ENCODE peak calls at places on chromosomes 11 and 22, in ten cellular contexts. One of them, this sample, is unnamed.

GRCh38 chr22:27107824-27108223 is 450.4 kb downstream of the MIAT start:
- DNase-seq in BJ: peak; percentile 75
- DNase-seq in ovary: peak; percentile 73
- DNase-seq in astrocyte of the spinal cord: peak; percentile 91
- DNase-seq in GM06990: no peak
- DNase-seq in Caco-2: peak; percentile 46
- DNase-seq in HCT116: peak; percentile 70
- DNase-seq in A549: peak; percentile 70
- DNase-seq in sigmoid colon: peak; percentile 88
- DNase-seq in body of pancreas: peak; percentile 83
- DNase-seq in this sample: peak; percentile 97

GRCh38 chr11:134741453-134742227 is 329.6 kb upstream of the B3GAT1 start:
- DNase-seq in BJ: no peak
- DNase-seq in ovary: no peak
- DNase-seq in astrocyte of the spinal cord: peak; percentile 22
- DNase-seq in GM06990: no peak
- DNase-seq in Caco-2: peak; percentile 83
- DNase-seq in HCT116: no peak
- DNase-seq in A549: no peak
- DNase-seq in sigmoid colon: no peak
- DNase-seq in body of pancreas: no peak
- DNase-seq in this sample: no peak

GRCh38 chr11:134240592-134240991 is 12.6 kb downstream of the THYN1 start:
- DNase-seq in BJ: no peak
- DNase-seq in ovary: no peak
- DNase-seq in astrocyte of the spinal cord: no peak
- DNase-seq in GM06990: no peak
- DNase-seq in Caco-2: peak; percentile 17
- DNase-seq in HCT116: no peak
- DNase-seq in A549: no peak
- DNase-seq in sigmoid colon: no peak
- DNase-seq in body of pancreas: no peak
- DNase-seq in this sample: no peak

GRCh38 chr11:46356911-46357482 is 9.7 kb downstream of the DGKZ start:
- DNase-seq in BJ: no peak
- DNase-seq in ovary: no peak
- DNase-seq in astrocyte of the spinal cord: peak; percentile 58
- DNase-seq in GM06990: no peak
- DNase-seq in Caco-2: no peak
- DNase-seq in HCT116: no peak
- DNase-seq in A549: no peak
- DNase-seq in sigmoid colon: no peak
- DNase-seq in body of pancreas: no peak
- DNase-seq in this sample: peak; percentile 90

GRCh38 chr22:37172266-37173245 is 15.5 kb downstream of the C1QTNF6 start:
- DNase-seq in BJ: no peak
- DNase-seq in ovary: no peak
- DNase-seq in astrocyte of the spinal cord: no peak
- DNase-seq in GM06990: no peak
- DNase-seq in Caco-2: peak; percentile 17
- DNase-seq in HCT116: no peak
- DNase-seq in A549: no peak
- DNase-seq in sigmoid colon: peak; percentile 50
- DNase-seq in body of pancreas: peak; percentile 8
- DNase-seq in this sample: no peak

GRCh38 chr11:131998020-131998419 is 627.6 kb downstream of the NTM start:
- DNase-seq in BJ: peak; percentile 55
- DNase-seq in ovary: no peak
- DNase-seq in astrocyte of the spinal cord: no peak
- DNase-seq in GM06990: no peak
- DNase-seq in Caco-2: no peak
- DNase-seq in HCT116: no peak
- DNase-seq in A549: no peak
- DNase-seq in sigmoid colon: peak; percentile 68
- DNase-seq in body of pancreas: no peak
- DNase-seq in this sample: no peak

GRCh38 chr11:44286268-44286880 is 23.6 kb downstream of the ALX4 start:
- DNase-seq in BJ: no peak
- DNase-seq in ovary: no peak
- DNase-seq in astrocyte of the spinal cord: no peak
- DNase-seq in GM06990: no peak
- DNase-seq in Caco-2: peak; percentile 56
- DNase-seq in HCT116: peak; percentile 43
- DNase-seq in A549: peak; percentile 89
- DNase-seq in sigmoid colon: no peak
- DNase-seq in body of pancreas: peak; percentile 50
- DNase-seq in this sample: peak; percentile 66

GRCh38 chr22:27482414-27482813 is 319.1 kb downstream of the MN1 start:
- DNase-seq in BJ: no peak
- DNase-seq in ovary: no peak
- DNase-seq in astrocyte of the spinal cord: no peak
- DNase-seq in GM06990: no peak
- DNase-seq in Caco-2: no peak
- DNase-seq in HCT116: no peak
- DNase-seq in A549: no peak
- DNase-seq in sigmoid colon: no peak
- DNase-seq in body of pancreas: no peak
- DNase-seq in this sample: no peak

DNA sequence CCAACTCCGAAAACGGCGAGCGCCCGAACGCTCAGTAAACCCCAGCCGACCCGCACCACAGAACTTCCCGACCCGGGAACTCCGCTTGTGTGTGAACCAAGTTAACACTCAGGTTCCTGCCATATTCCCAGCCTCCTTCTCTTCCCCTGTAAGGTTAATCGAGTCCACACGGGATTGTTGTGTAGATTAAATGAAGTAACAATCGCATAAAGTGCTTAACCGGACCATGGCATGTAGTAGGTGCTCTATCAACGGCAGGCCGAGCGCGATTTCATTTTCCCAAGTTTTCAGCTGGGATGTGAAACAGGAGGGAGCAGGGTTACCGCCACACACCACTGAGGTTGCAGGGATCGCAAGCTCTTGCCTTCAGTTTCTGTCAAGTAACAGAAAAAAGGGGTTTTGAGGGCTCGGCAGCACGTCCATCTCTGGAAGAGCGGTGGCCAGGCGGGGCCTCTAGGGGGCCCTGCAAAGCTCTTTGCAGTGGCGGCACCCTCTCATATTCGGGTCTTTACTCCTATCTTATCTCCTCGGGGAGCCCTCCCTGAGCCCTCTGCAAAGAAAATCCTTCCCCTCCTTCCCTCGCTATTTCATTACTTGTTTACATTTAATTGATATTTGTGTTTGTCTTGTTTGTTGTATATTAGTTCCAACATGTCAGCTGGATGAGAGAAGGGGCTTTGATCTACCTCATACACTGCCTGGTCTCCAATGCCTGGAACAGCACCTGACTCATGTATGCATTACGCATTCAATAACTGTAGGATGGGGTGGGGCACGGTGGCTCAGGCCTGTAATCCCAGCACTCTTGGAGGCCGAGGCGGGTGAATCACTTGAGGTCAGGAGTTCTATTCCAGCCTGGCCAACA is 792 bp upstream of the PLEKHA7 start:
- DNase-seq in BJ: no peak
- DNase-seq in ovary: no peak
- DNase-seq in astrocyte of the spinal cord: peak; percentile 67
- DNase-seq in GM06990: no peak
- DNase-seq in Caco-2: peak; percentile 62
- DNase-seq in HCT116: peak; percentile 75
- DNase-seq in A549: peak; percentile 86
- DNase-seq in sigmoid colon: peak; percentile 52
- DNase-seq in body of pancreas: peak; percentile 24
- DNase-seq in this sample: peak; percentile 89
- TF ChIP-seq CTCF in BJ: peak; percentile 17
- TF ChIP-seq CTCF in ovary: no peak
- TF ChIP-seq CTCF in astrocyte of the spinal cord: peak; percentile 62
- TF ChIP-seq CTCF in GM06990: peak; percentile 56
- TF ChIP-seq CTCF in Caco-2: peak; percentile 73
- TF ChIP-seq CTCF in HCT116: peak; percentile 19
- TF ChIP-seq CTCF in A549: peak; percentile 66
- TF ChIP-seq CTCF in sigmoid colon: no peak
- TF ChIP-seq CTCF in body of pancreas: peak; percentile 31
- TF ChIP-seq CTCF in this sample: peak; percentile 34

GRCh38 chr22:39997421-39997820 is 2.7 kb downstream of the FAM83F start:
- DNase-seq in BJ: no peak
- DNase-seq in ovary: no peak
- DNase-seq in astrocyte of the spinal cord: no peak
- DNase-seq in GM06990: no peak
- DNase-seq in Caco-2: no peak
- DNase-seq in HCT116: no peak
- DNase-seq in A549: no peak
- DNase-seq in sigmoid colon: no peak
- DNase-seq in body of pancreas: no peak
- DNase-seq in this sample: no peak

GRCh38 chr22:39997939-39998726 is 3.4 kb downstream of the FAM83F start:
- DNase-seq in BJ: no peak
- DNase-seq in ovary: peak; percentile 20
- DNase-seq in astrocyte of the spinal cord: peak; percentile 18
- DNase-seq in GM06990: no peak
- DNase-seq in Caco-2: peak; percentile 62
- DNase-seq in HCT116: no peak
- DNase-seq in A549: peak; percentile 18
- DNase-seq in sigmoid colon: no peak
- DNase-seq in body of pancreas: peak; percentile 86
- DNase-seq in this sample: peak; percentile 80

GRCh38 chr22:40001104-40001503 is 6.3 kb downstream of the FAM83F start:
- DNase-seq in BJ: no peak
- DNase-seq in ovary: no peak
- DNase-seq in astrocyte of the spinal cord: no peak
- DNase-seq in GM06990: no peak
- DNase-seq in Caco-2: no peak
- DNase-seq in HCT116: no peak
- DNase-seq in A549: no peak
- DNase-seq in sigmoid colon: no peak
- DNase-seq in body of pancreas: no peak
- DNase-seq in this sample: no peak

GRCh38 chr22:40000171-40000570 is 5.4 kb downstream of the FAM83F start:
- DNase-seq in BJ: no peak
- DNase-seq in ovary: no peak
- DNase-seq in astrocyte of the spinal cord: no peak
- DNase-seq in GM06990: no peak
- DNase-seq in Caco-2: no peak
- DNase-seq in HCT116: no peak
- DNase-seq in A549: no peak
- DNase-seq in sigmoid colon: no peak
- DNase-seq in body of pancreas: no peak
- DNase-seq in this sample: no peak

GRCh38 chr22:39999144-39999757 is 4.5 kb downstream of the FAM83F start:
- DNase-seq in BJ: no peak
- DNase-seq in ovary: no peak
- DNase-seq in astrocyte of the spinal cord: peak; percentile 66
- DNase-seq in GM06990: no peak
- DNase-seq in Caco-2: peak; percentile 93
- DNase-seq in HCT116: no peak
- DNase-seq in A549: peak; percentile 30
- DNase-seq in sigmoid colon: no peak
- DNase-seq in body of pancreas: peak; percentile 32
- DNase-seq in this sample: peak; percentile 83
- H3K4me3 ChIP-seq in BJ: no peak overlapping the region
- H3K4me3 ChIP-seq in ovary: no peak overlapping the region
- H3K4me3 ChIP-seq in astrocyte of the spinal cord: no peak overlapping the region
- H3K4me3 ChIP-seq in GM06990: no peak overlapping the region
- H3K4me3 ChIP-seq in Caco-2: no peak overlapping the region
- H3K4me3 ChIP-seq in HCT116: no peak overlapping the region
- H3K4me3 ChIP-seq in A549: no peak overlapping the region
- H3K4me3 ChIP-seq in sigmoid colon: no peak overlapping the region
- H3K4me3 ChIP-seq in body of pancreas: no peak overlapping the region
- H3K4me3 ChIP-seq in this sample: no peak overlapping the region

DNA sequence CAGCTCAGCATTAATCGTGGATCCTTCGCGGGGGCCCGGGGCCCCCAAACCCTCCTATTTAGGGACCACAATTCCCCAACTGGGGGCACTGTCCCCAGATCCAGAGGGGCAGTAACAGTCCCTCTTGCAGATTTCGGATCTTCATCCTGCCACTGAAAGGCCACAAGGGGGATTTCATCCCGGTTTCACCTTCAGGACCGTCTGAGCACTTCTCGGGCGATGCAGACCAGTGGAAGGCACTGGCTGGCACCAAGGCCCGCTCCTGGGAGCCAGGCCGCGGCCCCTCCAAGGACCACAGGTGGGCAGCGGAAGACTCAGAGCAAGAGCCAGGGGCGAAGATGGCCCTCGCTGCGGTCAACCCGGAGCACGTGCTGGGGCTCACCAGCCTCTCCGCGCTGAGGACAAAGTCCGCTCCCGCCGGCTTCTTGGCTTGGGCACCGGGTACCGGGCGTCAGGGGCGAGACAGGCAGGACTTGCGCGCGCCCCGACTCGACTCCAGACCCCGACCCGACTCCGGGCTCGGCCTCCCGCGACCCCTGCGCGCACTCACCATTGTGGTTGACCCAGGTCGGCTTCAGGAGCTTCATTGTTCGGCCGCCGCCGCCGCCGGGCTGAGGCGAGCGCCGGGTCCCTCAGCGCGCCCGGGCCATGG is 517 bp downstream of the HIRA start:
- DNase-seq in BJ: no peak
- DNase-seq in ovary: peak; percentile 27
- DNase-seq in astrocyte of the spinal cord: peak; percentile 35
- DNase-seq in GM06990: peak; percentile 60
- DNase-seq in Caco-2: peak; percentile 71
- DNase-seq in HCT116: no peak
- DNase-seq in A549: peak; percentile 11
- DNase-seq in sigmoid colon: no peak
- DNase-seq in body of pancreas: peak; percentile 43
- DNase-seq in this sample: peak; percentile 22
- TF ChIP-seq CTCF in BJ: peak; percentile 25
- TF ChIP-seq CTCF in ovary: no peak
- TF ChIP-seq CTCF in astrocyte of the spinal cord: peak; percentile 23
- TF ChIP-seq CTCF in GM06990: no peak
- TF ChIP-seq CTCF in Caco-2: no peak
- TF ChIP-seq CTCF in HCT116: no peak
- TF ChIP-seq CTCF in A549: no peak
- TF ChIP-seq CTCF in sigmoid colon: no peak
- TF ChIP-seq CTCF in body of pancreas: peak; percentile 7
- TF ChIP-seq CTCF in this sample: peak; percentile 20

DNA sequence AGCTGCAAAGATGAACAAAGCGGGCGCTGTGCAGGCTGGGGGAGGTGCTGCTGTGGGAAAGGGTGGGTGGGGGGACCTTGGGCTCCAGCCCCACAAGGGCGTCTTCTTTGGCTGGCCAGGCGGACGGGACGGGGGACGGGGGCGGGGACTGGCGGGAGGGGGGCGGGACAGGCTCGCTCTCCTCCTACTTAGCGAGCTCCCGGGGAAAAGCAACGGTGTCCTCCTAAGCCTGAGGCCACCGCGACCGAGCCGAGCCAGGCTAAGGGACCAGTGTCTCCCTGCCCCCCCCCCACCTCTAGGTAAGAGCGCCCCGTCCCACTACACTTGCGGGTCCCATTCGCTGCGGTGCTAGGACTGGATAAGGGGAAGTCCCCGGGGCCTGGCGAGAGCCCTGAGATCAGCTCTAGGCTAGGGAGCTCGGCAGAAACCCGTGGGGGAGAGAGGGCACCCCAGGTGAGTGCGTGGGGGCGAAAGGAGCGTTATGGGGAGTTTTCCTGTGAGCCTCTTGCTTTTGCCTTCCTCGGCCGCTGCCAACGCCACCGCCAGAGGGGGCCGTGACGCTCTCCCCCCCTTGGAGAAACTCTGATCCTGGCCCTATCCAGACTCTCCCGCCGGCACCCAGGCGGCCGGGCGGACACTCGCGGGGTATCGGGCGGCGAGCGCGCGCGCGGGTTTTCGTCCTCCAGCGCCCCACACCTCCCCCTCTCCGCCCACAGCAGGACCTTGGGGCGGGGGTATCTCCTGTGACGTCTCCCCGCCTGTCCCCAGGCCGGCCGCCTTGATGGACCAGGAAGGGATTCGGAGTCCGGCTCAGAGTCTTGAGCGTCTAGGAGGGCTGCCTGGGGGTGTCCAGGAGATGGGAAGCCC is at the start of gene PHLDB1:
- DNase-seq in BJ: no peak
- DNase-seq in ovary: peak; percentile 79
- DNase-seq in astrocyte of the spinal cord: peak; percentile 70
- DNase-seq in GM06990: peak; percentile 33
- DNase-seq in Caco-2: peak; percentile 85
- DNase-seq in HCT116: no peak
- DNase-seq in A549: peak; percentile 48
- DNase-seq in sigmoid colon: peak; percentile 86
- DNase-seq in body of pancreas: peak; percentile 66
- DNase-seq in this sample: peak; percentile 60
- H3K4me3 ChIP-seq in BJ: peak within 1 kb of the TSS; percentile 68
- H3K4me3 ChIP-seq in ovary: peak within 1 kb of the TSS; percentile 76
- H3K4me3 ChIP-seq in astrocyte of the spinal cord: peak within 1 kb of the TSS; percentile 77
- H3K4me3 ChIP-seq in GM06990: peak within 1 kb of the TSS; percentile 56
- H3K4me3 ChIP-seq in Caco-2: peak within 1 kb of the TSS; percentile 73
- H3K4me3 ChIP-seq in HCT116: peak within 1 kb of the TSS; percentile 69
- H3K4me3 ChIP-seq in A549: peak within 1 kb of the TSS; percentile 96
- H3K4me3 ChIP-seq in sigmoid colon: peak within 1 kb of the TSS; percentile 75
- H3K4me3 ChIP-seq in body of pancreas: peak within 1 kb of the TSS; percentile 27
- H3K4me3 ChIP-seq in this sample: peak within 1 kb of the TSS; percentile 47